ENCODE peak calls at places on chromosomes 12 and 14, in six cellular contexts. L is activated T-cell treated with anti-CD3 and anti-CD28 coated beads for 24 hours, Y is EL, A is dorsolateral prefrontal cortex, M is HS-5, U is T-helper 1 cell. E is an unnamed sample.

GRCh38 chr12:8914716-8915526 is 612 bp downstream of the PHC1 start:
- DNase-seq in L (peak), M (peak), U (peak), A (peak), Y (peak), E (peak)

GRCh38 chr12:127964717-127965116 is 302.3 kb upstream of the TMEM132C start:
- DNase-seq in A (no peak), L (no peak), M (no peak), Y (peak), U (no peak), E (no peak)

GRCh38 chr14:52527052-52527451 is 25.3 kb downstream of the TXNDC16 start:
- DNase-seq in Y (no peak), M (no peak), L (no peak), U (no peak), A (no peak), E (no peak)

GRCh38 chr14:51094282-51094821 is 553 bp downstream of the TRIM9 start:
- DNase-seq in U (no peak), L (no peak), M (no peak), A (peak), Y (peak), E (no peak)

GRCh38 chr14:72904840-72905561 is 11.1 kb upstream of the DPF3 start:
- DNase-seq in Y (peak), U (peak), M (peak), A (peak), L (peak), E (peak)

GRCh38 chr12:132151145-132151765 is 7.0 kb downstream of the NOC4L start:
- DNase-seq in M (no peak), L (no peak), U (no peak), Y (no peak), A (no peak), E (no peak)

GRCh38 chr12:32757159-32757556 is 1.5 kb upstream of the YARS2 start:
- DNase-seq in U (no peak), M (no peak), L (no peak), Y (no peak), A (no peak), E (no peak)

GRCh38 chr14:89621009-89621421 is 204.0 kb upstream of the FOXN3 start:
- DNase-seq in M (no peak), A (no peak), L (peak), U (peak), Y (no peak), E (peak)

GRCh38 chr12:47820631-47821345 is 1.1 kb upstream of the HDAC7 start:
- DNase-seq in A (peak), M (peak), Y (peak), L (no peak), U (no peak), E (no peak)

GRCh38 chr12:7948585-7949264 is 12.7 kb upstream of the SLC2A3 start:
- DNase-seq in M (no peak), Y (no peak), L (no peak), U (no peak), A (no peak), E (no peak)

GRCh38 chr14:66638688-66639087 is 130.7 kb downstream of the GPHN start:
- DNase-seq in Y (peak), U (no peak), A (no peak), M (peak), L (no peak), E (no peak)

GRCh38 chr14:54193871-54194270 is 202.9 kb upstream of the CDKN3 start:
- DNase-seq in M (no peak), L (no peak), Y (no peak), U (no peak), A (no peak), E (no peak)

GRCh38 chr12:94145231-94145979 is 3.0 kb upstream of the PLXNC1 start:
- DNase-seq in A (peak), U (no peak), M (no peak), Y (peak), L (no peak), E (no peak)

GRCh38 chr12:84599539-84599938 is 313.1 kb downstream of the SLC6A15 start:
- DNase-seq in A (no peak), U (no peak), L (no peak), M (no peak), Y (peak), E (no peak)

GRCh38 chr12:65822732-65823480 is 1.4 kb upstream of the HMGA2 start:
- DNase-seq in M (no peak), L (no peak), Y (peak), U (no peak), A (no peak), E (no peak)

GRCh38 chr14:101575581-101575980 is 14.3 kb downstream of the DIO3 start:
- DNase-seq in A (no peak), L (no peak), Y (no peak), U (no peak), M (no peak), E (no peak)

GRCh38 chr12:1779783-1780182 is 40.6 kb upstream of the LRTM2 start:
- DNase-seq in A (no peak), M (no peak), L (no peak), U (no peak), Y (peak), E (no peak)

GRCh38 chr12:32548691-32549412 is 130.2 kb upstream of the DNM1L start:
- DNase-seq in A (no peak), Y (peak), U (no peak), M (no peak), L (no peak), E (no peak)